ENCODE peak calls at places on chromosomes 7 and 10, in ten cellular contexts. W is CD8-positive, alpha-beta T cell; S is transverse colon; Z is right lobe of liver; H is GM23248; F is RWPE2; L is stomach; J is sigmoid colon; P is heart right ventricle; K is colonic mucosa. Q is an unnamed sample.

GRCh38 chr7:104934665-104935064 is 79.3 kb upstream of the KMT2E start:
- DNase-seq in W (no peak), S (peak; percentile 52), Z (no peak), H (no peak), F (no peak), L (no peak), J (no peak), P (no peak), K (peak; percentile 47), Q (no peak)

GRCh38 chr10:132591166-132591971 is 53.8 kb downstream of the INPP5A start:
- DNase-seq in W (no peak), S (peak; percentile 71), Z (peak; percentile 75), H (peak; percentile 56), F (peak; percentile 75), L (peak; percentile 77), J (peak; percentile 75), P (peak; percentile 61), K (peak; percentile 85), Q (peak; percentile 77)

GRCh38 chr10:107529350-107529749 is 364.8 kb upstream of the SORCS1 start:
- DNase-seq in W (no peak), S (no peak), Z (no peak), H (no peak), F (no peak), L (no peak), J (no peak), P (no peak), K (no peak), Q (no peak)

GRCh38 chr10:91787258-91787657 is 11.0 kb upstream of the TNKS2 start:
- DNase-seq in W (no peak), S (no peak), Z (no peak), H (no peak), F (no peak), L (no peak), J (no peak), P (no peak), K (no peak), Q (no peak)

GRCh38 chr10:16646474-16647059 is 124.9 kb upstream of the C1QL3 start:
- DNase-seq in W (no peak), S (no peak), Z (no peak), H (no peak), F (no peak), L (no peak), J (no peak), P (no peak), K (no peak), Q (no peak)

GRCh38 chr10:101720606-101721230 is 25.7 kb upstream of the FBXW4 start:
- DNase-seq in W (no peak), S (no peak), Z (no peak), H (no peak), F (no peak), L (no peak), J (no peak), P (no peak), K (no peak), Q (no peak)

GRCh38 chr10:97810476-97810875 is 38.7 kb upstream of the SFRP5 start:
- DNase-seq in W (no peak), S (no peak), Z (no peak), H (peak; percentile 37), F (no peak), L (no peak), J (no peak), P (no peak), K (no peak), Q (no peak)

GRCh38 chr10:6464862-6465430 is 115.1 kb downstream of the PRKCQ start:
- DNase-seq in W (no peak), S (peak; percentile 18), Z (no peak), H (no peak), F (no peak), L (no peak), J (no peak), P (no peak), K (no peak), Q (no peak)

GRCh38 chr10:129853236-129853946 is 110.7 kb downstream of the EBF3 start:
- DNase-seq in W (no peak), S (no peak), Z (no peak), H (peak; percentile 40), F (no peak), L (no peak), J (no peak), P (no peak), K (no peak), Q (peak; percentile 6)

GRCh38 chr10:90787906-90788491 is 69.8 kb downstream of the HTR7 start:
- DNase-seq in W (no peak), S (peak; percentile 13), Z (peak; percentile 23), H (peak; percentile 62), F (no peak), L (no peak), J (no peak), P (peak; percentile 21), K (peak; percentile 34), Q (no peak)

GRCh38 chr7:123580406-123581161 is 21.0 kb upstream of the ASB15 start:
- DNase-seq in W (no peak), S (no peak), Z (no peak), H (peak; percentile 67), F (no peak), L (no peak), J (no peak), P (peak; percentile 26), K (peak; percentile 22), Q (no peak)

GRCh38 chr7:151249732-151250072 is 1.2 kb upstream of the SMARCD3 start:
- DNase-seq in W (no peak), S (peak; percentile 48), Z (no peak), H (peak; percentile 75), F (no peak), L (peak; percentile 72), J (peak; percentile 87), P (peak; percentile 80), K (peak; percentile 49), Q (peak; percentile 74)

GRCh38 chr7:21939858-21940322 is 5.8 kb downstream of the CDCA7L start:
- DNase-seq in W (no peak), S (no peak), Z (no peak), H (no peak), F (no peak), L (no peak), J (no peak), P (no peak), K (no peak), Q (no peak)

GRCh38 chr10:6213908-6214307 is 11.2 kb downstream of the PFKFB3 start:
- DNase-seq in W (no peak), S (no peak), Z (no peak), H (no peak), F (no peak), L (no peak), J (no peak), P (no peak), K (no peak), Q (no peak)

GRCh38 chr7:49724071-49724470 is 49.4 kb upstream of the VWC2 start:
- DNase-seq in W (no peak), S (no peak), Z (no peak), H (no peak), F (no peak), L (no peak), J (no peak), P (no peak), K (no peak), Q (no peak)

GRCh38 chr7:129664029-129665012 is 52.8 kb downstream of the NRF1 start:
- DNase-seq in W (no peak), S (no peak), Z (no peak), H (peak; percentile 86), F (no peak), L (no peak), J (no peak), P (no peak), K (no peak), Q (no peak)

GRCh38 chr7:28588606-28589005 is 176.3 kb downstream of the CREB5 start:
- DNase-seq in W (no peak), S (no peak), Z (no peak), H (no peak), F (no peak), L (no peak), J (no peak), P (no peak), K (no peak), Q (no peak)
- H3K27ac ChIP-seq in W (no peak overlapping the region), S (no peak overlapping the region), Z (no peak overlapping the region), H (no peak overlapping the region), F (no peak overlapping the region), L (no peak overlapping the region), J (no peak overlapping the region), P (no peak overlapping the region), K (no peak overlapping the region), Q (no peak overlapping the region)

DNA sequence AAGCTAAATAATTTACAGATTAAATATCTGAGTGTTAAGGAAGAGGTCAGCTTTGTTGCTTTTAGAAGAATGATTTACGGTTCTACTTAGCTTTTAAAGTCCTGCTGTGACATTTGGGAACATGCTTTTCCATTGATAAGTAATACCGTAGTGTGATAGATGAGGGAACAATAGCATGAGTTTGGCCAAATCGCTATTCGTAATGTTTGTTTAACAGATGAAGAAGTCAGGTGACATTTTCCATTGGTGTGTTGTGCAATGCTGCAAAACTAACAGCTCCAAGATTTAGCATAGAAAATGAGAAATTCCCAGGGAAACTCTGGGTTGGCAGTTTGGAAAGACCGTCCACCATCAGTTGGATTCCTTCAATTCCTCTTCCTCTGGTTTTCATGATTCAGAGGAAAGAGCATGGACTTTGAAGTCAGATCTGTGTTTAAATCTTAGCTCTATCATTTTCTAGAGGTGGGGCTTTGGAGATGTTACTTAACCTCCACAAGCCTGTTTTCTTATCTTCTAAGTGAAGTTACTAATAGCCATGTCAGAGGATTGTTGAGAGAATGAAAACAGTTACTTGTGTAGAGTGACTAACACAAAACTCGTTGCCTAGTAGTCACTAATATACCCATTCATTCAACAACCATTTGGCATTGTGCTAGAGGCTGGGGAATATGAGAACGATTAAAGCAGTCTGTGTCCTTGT is 140.4 kb upstream of the BMPER start:
- DNase-seq in W (no peak), S (no peak), Z (no peak), H (peak; percentile 94), F (no peak), L (peak; percentile 34), J (no peak), P (no peak), K (no peak), Q (peak; percentile 54)
- H3K4me3 ChIP-seq in W (no peak overlapping the region), S (no peak overlapping the region), Z (no peak overlapping the region), H (no peak overlapping the region), F (no peak overlapping the region), L (no peak overlapping the region), J (no peak overlapping the region), P (no peak overlapping the region), K (no peak overlapping the region), Q (no peak overlapping the region)

GRCh38 chr10:110303681-110304080 is 1.0 kb downstream of the SMNDC1 start:
- DNase-seq in W (no peak), S (no peak), Z (no peak), H (peak; percentile 37), F (no peak), L (no peak), J (no peak), P (no peak), K (no peak), Q (no peak)
- H3K27ac ChIP-seq in W (peak overlapping the region; percentile 95), S (peak overlapping the region; percentile 98), Z (peak overlapping the region; percentile 86), H (no peak overlapping the region), F (peak overlapping the region; percentile 87), L (peak overlapping the region; percentile 92), J (peak overlapping the region; percentile 97), P (peak overlapping the region; percentile 93), K (no peak overlapping the region), Q (no peak overlapping the region)

GRCh38 chr10:67697646-67698245 is 1.8 kb upstream of the CTNNA3 start:
- DNase-seq in W (peak; percentile 21), S (no peak), Z (no peak), H (peak; percentile 66), F (no peak), L (no peak), J (no peak), P (peak; percentile 10), K (peak; percentile 19), Q (no peak)

GRCh38 chr10:67696029-67696428 is at the start of gene CTNNA3:
- DNase-seq in W (no peak), S (no peak), Z (no peak), H (no peak), F (no peak), L (no peak), J (no peak), P (peak; percentile 45), K (no peak), Q (no peak)

GRCh38 chr10:67695555-67695954 is 440 bp downstream of the CTNNA3 start:
- DNase-seq in W (no peak), S (no peak), Z (no peak), H (no peak), F (no peak), L (no peak), J (no peak), P (peak; percentile 21), K (no peak), Q (no peak)
- H3K4me3 ChIP-seq in W (no peak overlapping the region), S (peak overlapping the region; percentile 15), Z (no peak overlapping the region), H (no peak overlapping the region), F (no peak overlapping the region), L (peak overlapping the region; percentile 4), J (peak overlapping the region; percentile 15), P (peak overlapping the region; percentile 39), K (no peak overlapping the region), Q (no peak overlapping the region)

Q was measured in pancreas.